ENCODE peak calls at places on chromosomes 4 and X, in six cellular contexts. One of them, this sample, is unnamed.
A peak's percentile ranks its signal among the peaks of the same experiment; 100 is the strongest.

GRCh38 chr4:56656346-56656643 is 24.8 kb downstream of the HOPX start:
- DNase-seq in dorsolateral prefrontal cortex: no peak
- DNase-seq in neural crest cell: peak; percentile 14
- DNase-seq in AG10803: no peak
- DNase-seq in A549: no peak
- DNase-seq in GM20000: peak; percentile 71
- DNase-seq in this sample: peak; percentile 67

GRCh38 chr4:89587364-89587763 is 249.6 kb downstream of the SNCA start:
- DNase-seq in dorsolateral prefrontal cortex: no peak
- DNase-seq in A549: no peak
- DNase-seq in neural crest cell: no peak
- DNase-seq in AG10803: no peak
- DNase-seq in GM20000: no peak
- DNase-seq in this sample: no peak

GRCh38 chrX:123172874-123173273 is 11.2 kb upstream of the GRIA3 start:
- DNase-seq in A549: no peak
- DNase-seq in dorsolateral prefrontal cortex: no peak
- DNase-seq in neural crest cell: no peak
- DNase-seq in GM20000: no peak
- DNase-seq in AG10803: no peak
- DNase-seq in this sample: no peak

GRCh38 chr4:41258783-41259182 is 2.1 kb downstream of the UCHL1 start:
- DNase-seq in neural crest cell: no peak
- DNase-seq in dorsolateral prefrontal cortex: peak; percentile 78
- DNase-seq in AG10803: peak; percentile 63
- DNase-seq in GM20000: no peak
- DNase-seq in A549: peak; percentile 70
- DNase-seq in this sample: no peak

GRCh38 chrX:145524931-145525330 is 277.6 kb downstream of the SPANXN1 start:
- DNase-seq in GM20000: no peak
- DNase-seq in AG10803: no peak
- DNase-seq in dorsolateral prefrontal cortex: no peak
- DNase-seq in A549: no peak
- DNase-seq in neural crest cell: no peak
- DNase-seq in this sample: no peak

GRCh38 chr4:188986271-188986689 is 847.0 kb downstream of the TRIML1 start:
- DNase-seq in neural crest cell: no peak
- DNase-seq in AG10803: peak; percentile 23
- DNase-seq in A549: peak; percentile 68
- DNase-seq in dorsolateral prefrontal cortex: no peak
- DNase-seq in GM20000: no peak
- DNase-seq in this sample: no peak

GRCh38 chr4:94307231-94307840 is 35.3 kb downstream of the HPGDS start:
- DNase-seq in dorsolateral prefrontal cortex: no peak
- DNase-seq in neural crest cell: no peak
- DNase-seq in GM20000: no peak
- DNase-seq in A549: no peak
- DNase-seq in AG10803: no peak
- DNase-seq in this sample: no peak

GRCh38 chrX:154729439-154729838 is 21.4 kb downstream of the GAB3 start:
- DNase-seq in AG10803: no peak
- DNase-seq in A549: no peak
- DNase-seq in dorsolateral prefrontal cortex: no peak
- DNase-seq in neural crest cell: no peak
- DNase-seq in GM20000: no peak
- DNase-seq in this sample: no peak

GRCh38 chr4:185811509-185812364 is at the start of gene SORBS2:
- DNase-seq in A549: no peak
- DNase-seq in dorsolateral prefrontal cortex: peak; percentile 72
- DNase-seq in GM20000: peak; percentile 45
- DNase-seq in AG10803: peak; percentile 16
- DNase-seq in neural crest cell: peak; percentile 29
- DNase-seq in this sample: peak; percentile 49

GRCh38 chr4:24168658-24169057 is 278.8 kb upstream of the PPARGC1A start:
- DNase-seq in GM20000: no peak
- DNase-seq in AG10803: no peak
- DNase-seq in A549: no peak
- DNase-seq in neural crest cell: no peak
- DNase-seq in dorsolateral prefrontal cortex: no peak
- DNase-seq in this sample: no peak

GRCh38 chrX:136250191-136251041 is 784 bp downstream of the MAP7D3 start:
- DNase-seq in dorsolateral prefrontal cortex: no peak
- DNase-seq in AG10803: no peak
- DNase-seq in A549: peak; percentile 27
- DNase-seq in GM20000: peak; percentile 49
- DNase-seq in neural crest cell: no peak
- DNase-seq in this sample: peak; percentile 51

GRCh38 chr4:26028793-26029511 is 114.9 kb downstream of the SMIM20 start:
- DNase-seq in neural crest cell: peak; percentile 76
- DNase-seq in GM20000: peak; percentile 78
- DNase-seq in dorsolateral prefrontal cortex: peak; percentile 36
- DNase-seq in A549: peak; percentile 10
- DNase-seq in AG10803: peak; percentile 65
- DNase-seq in this sample: peak; percentile 88

GRCh38 chrX:2782171-2782570 is 30.3 kb downstream of the XG start:
- DNase-seq in neural crest cell: no peak
- DNase-seq in AG10803: no peak
- DNase-seq in GM20000: no peak
- DNase-seq in A549: no peak
- DNase-seq in dorsolateral prefrontal cortex: no peak
- DNase-seq in this sample: no peak

GRCh38 chr4:176340871-176341685 is 21.3 kb downstream of the SPCS3 start:
- DNase-seq in dorsolateral prefrontal cortex: no peak
- DNase-seq in AG10803: peak; percentile 50
- DNase-seq in neural crest cell: peak; percentile 13
- DNase-seq in GM20000: peak; percentile 28
- DNase-seq in A549: peak; percentile 38
- DNase-seq in this sample: peak; percentile 42

GRCh38 chr4:94826206-94826605 is 68.5 kb downstream of the BMPR1B start:
- DNase-seq in neural crest cell: no peak
- DNase-seq in dorsolateral prefrontal cortex: no peak
- DNase-seq in A549: no peak
- DNase-seq in GM20000: no peak
- DNase-seq in AG10803: no peak
- DNase-seq in this sample: no peak

GRCh38 chr4:110510955-110511544 is 35.1 kb downstream of the ENPEP start:
- DNase-seq in GM20000: peak; percentile 34
- DNase-seq in AG10803: peak; percentile 63
- DNase-seq in neural crest cell: no peak
- DNase-seq in A549: peak; percentile 49
- DNase-seq in dorsolateral prefrontal cortex: no peak
- DNase-seq in this sample: peak; percentile 43

GRCh38 chrX:57251965-57252364 is 34.5 kb upstream of the FAAH2 start:
- DNase-seq in A549: no peak
- DNase-seq in neural crest cell: no peak
- DNase-seq in GM20000: no peak
- DNase-seq in AG10803: no peak
- DNase-seq in dorsolateral prefrontal cortex: no peak
- DNase-seq in this sample: no peak

GRCh38 chr4:183887351-183887750 is 17.8 kb upstream of the STOX2 start:
- DNase-seq in AG10803: no peak
- DNase-seq in GM20000: no peak
- DNase-seq in neural crest cell: no peak
- DNase-seq in A549: no peak
- DNase-seq in dorsolateral prefrontal cortex: no peak
- DNase-seq in this sample: no peak

GRCh38 chr4:14193601-14194000 is 566.1 kb upstream of the BOD1L1 start:
- DNase-seq in neural crest cell: no peak
- DNase-seq in dorsolateral prefrontal cortex: no peak
- DNase-seq in AG10803: no peak
- DNase-seq in GM20000: no peak
- DNase-seq in A549: no peak
- DNase-seq in this sample: no peak

GRCh38 chr4:101345271-101345595 is 2.1 kb downstream of the PPP3CA start:
- DNase-seq in GM20000: peak; percentile 35
- DNase-seq in neural crest cell: no peak
- DNase-seq in AG10803: peak; percentile 69
- DNase-seq in dorsolateral prefrontal cortex: no peak
- DNase-seq in A549: no peak
- DNase-seq in this sample: peak; percentile 17

GRCh38 chr4:22471999-22472434 is 43.8 kb downstream of the ADGRA3 start:
- DNase-seq in AG10803: no peak
- DNase-seq in A549: no peak
- DNase-seq in neural crest cell: no peak
- DNase-seq in dorsolateral prefrontal cortex: no peak
- DNase-seq in GM20000: no peak
- DNase-seq in this sample: no peak

GRCh38 chrX:113399501-113400192 is 559.0 kb upstream of the AMOT start:
- DNase-seq in A549: no peak
- DNase-seq in AG10803: peak; percentile 33
- DNase-seq in GM20000: no peak
- DNase-seq in neural crest cell: no peak
- DNase-seq in dorsolateral prefrontal cortex: no peak
- DNase-seq in this sample: no peak

GRCh38 chr4:86387013-86387412 is 27.2 kb upstream of the MAPK10 start:
- DNase-seq in AG10803: no peak
- DNase-seq in A549: no peak
- DNase-seq in dorsolateral prefrontal cortex: no peak
- DNase-seq in neural crest cell: no peak
- DNase-seq in GM20000: no peak
- DNase-seq in this sample: no peak

GRCh38 chrX:653316-653715 is 22.7 kb downstream of the SHOX start:
- DNase-seq in AG10803: peak; percentile 24
- DNase-seq in dorsolateral prefrontal cortex: no peak
- DNase-seq in GM20000: no peak
- DNase-seq in A549: no peak
- DNase-seq in neural crest cell: no peak
- DNase-seq in this sample: no peak

GRCh38 chr4:28755081-28755480 is 1894.4 kb downstream of the STIM2 start:
- DNase-seq in GM20000: no peak
- DNase-seq in dorsolateral prefrontal cortex: no peak
- DNase-seq in neural crest cell: no peak
- DNase-seq in AG10803: no peak
- DNase-seq in A549: no peak
- DNase-seq in this sample: no peak

GRCh38 chr4:15778742-15779231 is 659 bp downstream of the CD38 start:
- DNase-seq in GM20000: peak; percentile 81
- DNase-seq in AG10803: no peak
- DNase-seq in neural crest cell: no peak
- DNase-seq in dorsolateral prefrontal cortex: peak; percentile 14
- DNase-seq in A549: peak; percentile 41
- DNase-seq in this sample: peak; percentile 69

GRCh38 chr4:169582706-169583105 is 29.7 kb downstream of the NEK1 start:
- DNase-seq in AG10803: peak; percentile 27
- DNase-seq in A549: no peak
- DNase-seq in neural crest cell: no peak
- DNase-seq in dorsolateral prefrontal cortex: no peak
- DNase-seq in GM20000: no peak
- DNase-seq in this sample: no peak

GRCh38 chr4:47494124-47494430 is 9.0 kb downstream of the ATP10D start:
- DNase-seq in neural crest cell: no peak
- DNase-seq in A549: no peak
- DNase-seq in GM20000: no peak
- DNase-seq in dorsolateral prefrontal cortex: no peak
- DNase-seq in AG10803: no peak
- DNase-seq in this sample: no peak

GRCh38 chr4:47486306-47486705 is 1.2 kb downstream of the ATP10D start:
- DNase-seq in A549: no peak
- DNase-seq in AG10803: no peak
- DNase-seq in GM20000: no peak
- DNase-seq in dorsolateral prefrontal cortex: no peak
- DNase-seq in neural crest cell: no peak
- DNase-seq in this sample: no peak

GRCh38 chr4:47488706-47489105 is 3.6 kb downstream of the ATP10D start:
- DNase-seq in GM20000: no peak
- DNase-seq in AG10803: no peak
- DNase-seq in A549: no peak
- DNase-seq in dorsolateral prefrontal cortex: no peak
- DNase-seq in neural crest cell: no peak
- DNase-seq in this sample: no peak

GRCh38 chr4:47493238-47494123 is 8.4 kb downstream of the ATP10D start:
- DNase-seq in A549: no peak
- DNase-seq in neural crest cell: no peak
- DNase-seq in dorsolateral prefrontal cortex: no peak
- DNase-seq in AG10803: no peak
- DNase-seq in GM20000: peak; percentile 12
- DNase-seq in this sample: no peak

GRCh38 chr4:47490550-47490949 is 5.5 kb downstream of the ATP10D start:
- DNase-seq in GM20000: no peak
- DNase-seq in neural crest cell: no peak
- DNase-seq in A549: peak; percentile 38
- DNase-seq in dorsolateral prefrontal cortex: no peak
- DNase-seq in AG10803: no peak
- DNase-seq in this sample: no peak
- TF ChIP-seq CTCF in GM20000: peak; percentile 18
- TF ChIP-seq CTCF in neural crest cell: peak; percentile 52
- TF ChIP-seq CTCF in A549: no peak
- TF ChIP-seq CTCF in dorsolateral prefrontal cortex: peak; percentile 23
- TF ChIP-seq CTCF in AG10803: peak; percentile 45
- TF ChIP-seq CTCF in this sample: peak; percentile 31

GRCh38 chr4:835148-836002 is 9.4 kb upstream of the CPLX1 start:
- DNase-seq in GM20000: no peak
- DNase-seq in dorsolateral prefrontal cortex: no peak
- DNase-seq in A549: no peak
- DNase-seq in AG10803: no peak
- DNase-seq in neural crest cell: no peak
- DNase-seq in this sample: no peak
- TF ChIP-seq CTCF in GM20000: no peak
- TF ChIP-seq CTCF in dorsolateral prefrontal cortex: no peak
- TF ChIP-seq CTCF in A549: no peak
- TF ChIP-seq CTCF in AG10803: no peak
- TF ChIP-seq CTCF in neural crest cell: no peak
- TF ChIP-seq CTCF in this sample: no peak

GRCh38 chr4:83738895-83739294 is 203.0 kb downstream of the GPAT3 start:
- DNase-seq in neural crest cell: no peak
- DNase-seq in AG10803: no peak
- DNase-seq in A549: no peak
- DNase-seq in GM20000: no peak
- DNase-seq in dorsolateral prefrontal cortex: no peak
- DNase-seq in this sample: no peak

GRCh38 chr4:83731609-83732008 is 195.7 kb downstream of the GPAT3 start:
- DNase-seq in A549: peak; percentile 23
- DNase-seq in GM20000: no peak
- DNase-seq in AG10803: no peak
- DNase-seq in neural crest cell: no peak
- DNase-seq in dorsolateral prefrontal cortex: no peak
- DNase-seq in this sample: no peak

DNA sequence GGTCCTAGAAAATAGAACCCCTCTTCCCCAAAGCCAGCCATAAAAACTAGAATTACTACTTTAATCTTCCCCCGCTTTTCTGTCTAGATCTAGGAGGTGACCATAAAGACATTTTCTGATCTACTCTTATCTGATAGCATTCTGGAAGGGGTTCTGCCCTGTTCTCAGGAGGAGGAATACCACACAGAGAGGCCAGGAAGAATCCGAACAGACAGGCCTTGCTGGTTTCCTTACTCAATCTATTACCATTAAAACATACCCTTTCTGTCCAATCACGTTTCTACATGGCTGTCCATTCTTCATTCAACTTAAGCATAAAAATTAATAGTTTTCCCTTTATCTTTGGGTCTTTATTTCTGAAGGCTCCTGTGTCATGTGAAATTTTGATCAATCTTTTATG is 198.7 kb downstream of the GPAT3 start:
- DNase-seq in dorsolateral prefrontal cortex: no peak
- DNase-seq in AG10803: no peak
- DNase-seq in GM20000: no peak
- DNase-seq in neural crest cell: no peak
- DNase-seq in A549: no peak
- DNase-seq in this sample: no peak
- TF ChIP-seq CTCF in dorsolateral prefrontal cortex: no peak
- TF ChIP-seq CTCF in AG10803: no peak
- TF ChIP-seq CTCF in GM20000: no peak
- TF ChIP-seq CTCF in neural crest cell: no peak
- TF ChIP-seq CTCF in A549: no peak
- TF ChIP-seq CTCF in this sample: no peak

GRCh38 chrX:147550217-147550616 is 361.5 kb upstream of the FMR1 start:
- DNase-seq in dorsolateral prefrontal cortex: peak; percentile 22
- DNase-seq in A549: no peak
- DNase-seq in GM20000: no peak
- DNase-seq in neural crest cell: peak; percentile 40
- DNase-seq in AG10803: no peak
- DNase-seq in this sample: no peak
- TF ChIP-seq CTCF in dorsolateral prefrontal cortex: peak; percentile 26
- TF ChIP-seq CTCF in A549: no peak
- TF ChIP-seq CTCF in GM20000: no peak
- TF ChIP-seq CTCF in neural crest cell: peak; percentile 63
- TF ChIP-seq CTCF in AG10803: no peak
- TF ChIP-seq CTCF in this sample: no peak

This sample was measured in GM13976.